ENCODE peak calls at places on chromosomes 2 and 18, in seven cellular contexts. M is foreskin fibroblast, N is B cell, I is left lung, C is endothelial cell, U is Peyer's patch, A is nephron progenitor cell. Z is an unnamed sample.

GRCh38 chr2:192194866-192195547 is at the start of gene TMEFF2:
- DNase-seq in A (peak), N (peak), C (peak), I (peak), M (peak), U (peak), Z (peak)

GRCh38 chr18:34746614-34747013 is 36.5 kb downstream of the DTNA start:
- DNase-seq in A (no peak), I (no peak), M (no peak), U (no peak), C (no peak), N (no peak), Z (no peak)

GRCh38 chr2:219459460-219460311 is 25.0 kb downstream of the SPEG start:
- DNase-seq in I (peak), U (peak), N (peak), C (peak), A (peak), M (no peak), Z (peak)

GRCh38 chr2:239370403-239370802 is 30.4 kb downstream of the HDAC4 start:
- DNase-seq in A (no peak), I (no peak), U (peak), M (no peak), C (no peak), N (no peak), Z (no peak)

GRCh38 chr2:190860985-190861721 is 19.5 kb upstream of the GLS start:
- DNase-seq in M (no peak), I (no peak), N (no peak), A (no peak), U (no peak), C (no peak), Z (no peak)

GRCh38 chr18:43277164-43277600 is at the start of gene SYT4:
- DNase-seq in C (peak), I (peak), M (no peak), U (no peak), A (peak), N (no peak), Z (no peak)

GRCh38 chr18:6747646-6748045 is 18.1 kb downstream of the ARHGAP28 start:
- DNase-seq in I (no peak), C (no peak), N (no peak), A (no peak), U (no peak), M (peak), Z (no peak)

GRCh38 chr2:135698838-135699237 is 42.8 kb upstream of the UBXN4 start:
- DNase-seq in I (no peak), C (no peak), U (no peak), M (no peak), N (no peak), A (no peak), Z (no peak)

GRCh38 chr2:219521066-219521880 is 7.0 kb downstream of the ASIC4 start:
- DNase-seq in C (peak), A (peak), M (no peak), U (no peak), N (no peak), I (no peak), Z (no peak)

GRCh38 chr2:236090027-236090382 is 78.2 kb downstream of the GBX2 start:
- DNase-seq in U (no peak), C (no peak), N (no peak), I (no peak), A (no peak), M (no peak), Z (no peak)

GRCh38 chr2:169980001-169980400 is 152.7 kb downstream of the UBR3 start:
- DNase-seq in C (no peak), A (no peak), N (no peak), M (no peak), I (no peak), U (no peak), Z (no peak)

GRCh38 chr2:85954918-85955420 is 66.2 kb upstream of the ST3GAL5 start:
- DNase-seq in C (no peak), I (peak), N (no peak), A (no peak), U (no peak), M (no peak), Z (no peak)

GRCh38 chr2:94986392-94986963 is 39.0 kb upstream of the MAL start:
- DNase-seq in I (no peak), N (no peak), A (peak), U (peak), M (peak), C (peak), Z (peak)

GRCh38 chr2:200408428-200409311 is 101.2 kb downstream of the KCTD18 start:
- DNase-seq in A (peak), M (peak), N (no peak), I (no peak), C (no peak), U (peak), Z (peak)

GRCh38 chr2:11508279-11508678 is 25.6 kb upstream of the GREB1 start:
- DNase-seq in C (no peak), A (no peak), M (no peak), I (no peak), U (no peak), N (no peak), Z (no peak)

GRCh38 chr18:13653746-13654455 is 72.5 kb downstream of the FAM210A start:
- DNase-seq in N (no peak), I (no peak), A (no peak), C (no peak), U (no peak), M (no peak), Z (no peak)

GRCh38 chr2:205510345-205510744 is 172.0 kb upstream of the NRP2 start:
- DNase-seq in A (no peak), M (no peak), U (no peak), C (no peak), N (no peak), I (no peak), Z (no peak)

GRCh38 chr2:210519594-210519993 is 36.8 kb upstream of the CPS1 start:
- DNase-seq in A (no peak), N (no peak), I (no peak), U (no peak), M (no peak), C (no peak), Z (no peak)

GRCh38 chr2:46743021-46743420 is 172.6 kb downstream of the MCFD2 start:
- DNase-seq in M (no peak), U (no peak), N (no peak), C (no peak), I (no peak), A (no peak), Z (no peak)

GRCh38 chr18:58476521-58477210 is 152.2 kb downstream of the ALPK2 start:
- DNase-seq in M (no peak), A (no peak), I (no peak), N (no peak), U (no peak), C (no peak), Z (no peak)

GRCh38 chr18:68596016-68596415 is 118.9 kb downstream of the TMX3 start:
- DNase-seq in C (no peak), I (no peak), M (no peak), N (no peak), A (no peak), U (no peak), Z (no peak)

GRCh38 chr18:44033144-44033543 is 647.5 kb upstream of the SETBP1 start:
- DNase-seq in C (no peak), A (no peak), N (no peak), M (no peak), U (no peak), I (no peak), Z (no peak)

GRCh38 chr18:48004577-48004976 is 74.1 kb upstream of the SMAD2 start:
- DNase-seq in N (no peak), M (no peak), I (no peak), U (peak), A (no peak), C (no peak), Z (no peak)

GRCh38 chr2:217106650-217107014 is 246.8 kb upstream of the TNP1 start:
- DNase-seq in N (no peak), C (no peak), A (no peak), I (no peak), M (peak), U (no peak), Z (no peak)

GRCh38 chr2:25699206-25699605 is 25.8 kb upstream of the DTNB start:
- DNase-seq in U (no peak), A (no peak), I (no peak), C (no peak), M (no peak), N (no peak), Z (no peak)

GRCh38 chr2:30758315-30758714 is 48.9 kb downstream of the CAPN13 start:
- DNase-seq in I (peak), M (peak), U (peak), N (no peak), C (no peak), A (no peak), Z (no peak)

GRCh38 chr2:9408641-9409151 is 14.6 kb downstream of the ITGB1BP1 start:
- DNase-seq in C (no peak), U (no peak), N (no peak), A (no peak), I (no peak), M (peak), Z (no peak)

GRCh38 chr2:159736048-159736447 is 23.7 kb downstream of the MARCHF7 start:
- DNase-seq in N (no peak), C (no peak), M (no peak), I (no peak), U (no peak), A (no peak), Z (no peak)

GRCh38 chr18:39500320-39500719 is 1934.7 kb upstream of the CELF4 start:
- DNase-seq in U (no peak), M (no peak), N (no peak), C (no peak), A (no peak), I (no peak), Z (no peak)

GRCh38 chr2:135694711-135695110 is 46.9 kb upstream of the UBXN4 start:
- DNase-seq in I (no peak), M (peak), C (no peak), U (no peak), N (no peak), A (no peak), Z (no peak)

GRCh38 chr2:44772670-44773378 is 168.7 kb upstream of the SIX3 start:
- DNase-seq in A (no peak), U (no peak), I (no peak), N (no peak), C (no peak), M (no peak), Z (no peak)
- TF ChIP-seq CTCF in A (no peak), U (no peak), I (no peak), N (no peak), C (no peak), M (no peak), Z (no peak)

DNA sequence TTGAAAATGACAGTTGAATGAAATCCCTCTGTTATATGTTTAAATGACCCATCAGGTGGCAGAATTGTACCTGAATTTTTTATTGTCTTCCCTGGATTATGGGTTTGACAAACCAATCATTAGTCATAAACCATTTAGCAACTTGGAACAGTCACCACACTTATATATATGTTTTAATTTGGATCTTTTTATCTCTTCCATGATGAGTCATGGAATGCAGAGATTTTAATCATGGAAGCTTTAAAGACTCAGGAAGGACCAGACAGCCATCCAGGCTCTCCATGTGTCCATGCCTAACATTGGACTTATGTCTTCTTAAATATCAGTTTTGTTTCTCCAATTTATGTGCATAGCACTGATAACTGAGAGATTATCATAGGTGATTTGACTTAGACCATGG is 188.3 kb upstream of the ZSWIM2 start:
- DNase-seq in M (no peak), A (no peak), I (no peak), N (no peak), U (no peak), C (no peak), Z (no peak)
- TF ChIP-seq CTCF in M (no peak), A (no peak), I (no peak), N (no peak), U (no peak), C (no peak), Z (no peak)

GRCh38 chr2:120451334-120451733 is 105.4 kb downstream of the INHBB start:
- DNase-seq in N (no peak), M (no peak), A (no peak), I (no peak), C (no peak), U (no peak), Z (no peak)
- TF ChIP-seq CTCF in N (no peak), M (no peak), A (no peak), I (no peak), C (no peak), U (no peak), Z (no peak)

DNA sequence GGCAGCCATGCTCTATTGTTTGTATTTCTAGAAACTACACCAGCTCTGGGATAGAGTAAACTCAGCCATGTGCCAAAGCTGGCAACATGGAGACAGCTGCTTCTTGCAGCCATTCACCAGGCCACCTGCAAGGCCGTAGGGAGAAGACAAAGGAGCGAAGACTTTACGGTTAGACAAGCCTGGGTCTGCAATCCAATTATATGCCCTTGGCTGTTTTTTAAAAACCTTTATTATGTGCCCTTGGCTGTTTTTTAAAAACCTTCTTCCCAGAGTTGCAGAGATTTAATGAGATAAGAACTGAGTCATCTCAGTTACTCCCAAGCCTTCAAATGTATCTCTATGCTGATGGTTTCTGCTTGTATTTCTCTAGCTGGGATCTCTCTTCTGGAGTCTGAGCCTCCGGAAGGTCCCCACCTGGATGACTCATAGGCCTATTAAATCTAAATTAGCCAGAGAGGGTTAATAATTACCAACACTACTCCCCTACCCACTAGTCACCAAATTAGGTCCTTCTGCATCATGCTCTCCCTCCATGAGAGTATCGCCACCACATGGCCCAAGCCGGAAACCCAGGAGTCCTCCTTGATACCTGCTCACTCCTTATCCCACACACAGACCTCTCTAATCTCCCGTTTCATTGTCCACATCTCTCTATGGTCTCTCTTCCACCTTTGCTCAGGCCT is 17.5 kb upstream of the DPP4 start:
- DNase-seq in A (no peak), U (peak), N (no peak), M (no peak), I (no peak), C (no peak), Z (no peak)
- TF ChIP-seq CTCF in A (no peak), U (no peak), N (no peak), M (peak), I (no peak), C (no peak), Z (no peak)

GRCh38 chr18:32919799-32920198 is 147.0 kb upstream of the KLHL14 start:
- DNase-seq in A (peak), C (peak), N (peak), I (no peak), U (peak), M (no peak), Z (peak)
- TF ChIP-seq CTCF in A (peak), C (peak), N (peak), I (no peak), U (peak), M (no peak), Z (peak)

GRCh38 chr2:224381913-224382647 is 19.8 kb downstream of the FAM124B start:
- DNase-seq in U (no peak), C (no peak), N (no peak), A (no peak), I (no peak), M (no peak), Z (no peak)

GRCh38 chr2:224379986-224380385 is 21.9 kb downstream of the FAM124B start:
- DNase-seq in M (no peak), I (no peak), A (no peak), N (no peak), C (no peak), U (no peak), Z (no peak)

GRCh38 chr2:224379210-224379609 is 22.7 kb downstream of the FAM124B start:
- DNase-seq in A (no peak), I (no peak), C (no peak), N (no peak), M (no peak), U (no peak), Z (no peak)

GRCh38 chr2:224382973-224383555 is 18.8 kb downstream of the FAM124B start:
- DNase-seq in I (no peak), N (no peak), C (no peak), M (no peak), A (no peak), U (no peak), Z (no peak)

GRCh38 chr2:224378087-224379085 is 23.5 kb downstream of the FAM124B start:
- DNase-seq in U (no peak), A (no peak), I (no peak), N (no peak), C (no peak), M (no peak), Z (no peak)
- TF ChIP-seq CTCF in U (no peak), A (no peak), I (no peak), N (no peak), C (no peak), M (no peak), Z (no peak)

GRCh38 chr2:68231061-68231372 is 21.3 kb downstream of the PPP3R1 start:
- DNase-seq in U (no peak), M (no peak), A (no peak), I (no peak), C (no peak), N (no peak), Z (no peak)

GRCh38 chr2:68230246-68231060 is 21.9 kb downstream of the PPP3R1 start:
- DNase-seq in U (no peak), A (no peak), I (no peak), M (no peak), N (no peak), C (no peak), Z (no peak)

GRCh38 chr2:68222287-68222686 is 30.0 kb downstream of the PPP3R1 start:
- DNase-seq in C (no peak), M (no peak), U (no peak), A (no peak), I (no peak), N (no peak), Z (no peak)

GRCh38 chr2:68223419-68223818 is 28.9 kb downstream of the PPP3R1 start:
- DNase-seq in U (no peak), M (no peak), A (no peak), C (no peak), I (no peak), N (no peak), Z (no peak)

DNA sequence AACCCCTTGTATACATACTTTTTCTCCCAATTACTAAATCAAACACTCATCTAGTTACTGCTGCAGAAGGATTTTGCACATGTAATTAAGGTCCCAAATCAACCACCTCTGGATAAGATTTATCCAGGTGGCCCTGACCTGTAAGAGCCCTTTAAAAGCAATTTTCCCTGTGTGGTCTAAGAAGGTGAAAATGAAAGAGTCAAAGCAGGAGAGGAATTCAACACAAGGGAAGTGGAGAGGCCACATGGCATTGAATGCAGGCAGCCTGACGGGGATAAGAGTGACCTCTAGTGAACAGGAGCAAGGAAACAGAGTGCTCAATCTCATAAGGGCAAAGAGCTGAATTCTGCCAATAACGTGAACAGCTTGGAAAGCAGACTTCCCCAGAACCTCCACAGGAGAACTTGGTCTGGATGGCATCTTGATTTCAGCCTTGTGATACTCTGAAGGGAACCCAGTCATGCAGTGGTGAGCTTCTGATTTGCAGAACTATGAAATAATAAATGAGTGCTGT is 27.2 kb downstream of the PPP3R1 start:
- DNase-seq in U (peak), I (peak), A (no peak), C (peak), N (no peak), M (no peak), Z (peak)
- TF ChIP-seq CTCF in U (no peak), I (no peak), A (no peak), C (no peak), N (no peak), M (no peak), Z (peak)

GRCh38 chr2:12883911-12884310 is 167.2 kb downstream of the TRIB2 start:
- DNase-seq in U (no peak), A (no peak), M (no peak), C (no peak), N (no peak), I (no peak), Z (no peak)

GRCh38 chr2:12884713-12885282 is 168.1 kb downstream of the TRIB2 start:
- DNase-seq in N (no peak), C (no peak), I (no peak), M (peak), A (peak), U (no peak), Z (no peak)

GRCh38 chr2:12879649-12880048 is 162.9 kb downstream of the TRIB2 start:
- DNase-seq in I (no peak), A (no peak), U (no peak), M (no peak), C (no peak), N (no peak), Z (no peak)

GRCh38 chr2:12882393-12882792 is 165.7 kb downstream of the TRIB2 start:
- DNase-seq in I (no peak), A (no peak), C (no peak), M (no peak), N (no peak), U (no peak), Z (no peak)

GRCh38 chr2:12881952-12882351 is 165.2 kb downstream of the TRIB2 start:
- DNase-seq in C (no peak), I (no peak), M (no peak), U (no peak), A (no peak), N (no peak), Z (no peak)
- TF ChIP-seq CTCF in C (no peak), I (no peak), M (no peak), U (no peak), A (no peak), N (no peak), Z (no peak)

Z was measured in GM10248.